ENCODE peak calls at places on chromosomes 2 and 18, in ten cellular contexts. J, S, A, L, N, E, M, C, H and B are unnamed samples.

GRCh38 chr18:3104190-3105054 is 91.5 kb upstream of the LPIN2 start:
- DNase-seq in E (peak; percentile 96), S (no peak), M (peak; percentile 86), A (no peak), N (no peak), J (no peak), C (no peak), H (no peak), L (no peak), B (peak; percentile 65)

GRCh38 chr2:6959751-6960150 is 42.5 kb downstream of the RNF144A start:
- DNase-seq in M (no peak), C (no peak), J (no peak), A (no peak), H (no peak), L (no peak), E (no peak), S (no peak), N (no peak), B (no peak)

GRCh38 chr18:54269924-54270844 is 867 bp downstream of the POLI start:
- DNase-seq in M (peak; percentile 64), H (peak; percentile 56), J (no peak), S (peak; percentile 35), E (peak; percentile 70), N (peak; percentile 71), A (peak; percentile 30), L (peak; percentile 57), C (peak; percentile 47), B (no peak)

GRCh38 chr18:52237551-52237950 is 102.4 kb upstream of the DCC start:
- DNase-seq in J (no peak), E (peak; percentile 91), M (peak; percentile 91), S (no peak), H (no peak), C (no peak), A (no peak), L (no peak), N (no peak), B (no peak)

GRCh38 chr2:23335550-23335949 is 49.4 kb upstream of the KLHL29 start:
- DNase-seq in C (no peak), N (no peak), M (no peak), L (no peak), H (no peak), E (no peak), S (no peak), A (no peak), J (no peak), B (no peak)

GRCh38 chr2:19358242-19359020 is at the start of gene OSR1:
- DNase-seq in N (peak; percentile 92), H (peak; percentile 85), M (peak; percentile 58), S (peak; percentile 53), L (peak; percentile 79), A (peak; percentile 80), C (no peak), J (no peak), E (peak; percentile 29), B (peak; percentile 83)

GRCh38 chr2:124626993-124627392 is 601.9 kb downstream of the CNTNAP5 start:
- DNase-seq in C (no peak), M (no peak), S (no peak), A (no peak), H (no peak), N (no peak), J (no peak), L (no peak), E (no peak), B (no peak)

GRCh38 chr2:161134547-161135518 is 25.4 kb upstream of the TANK start:
- DNase-seq in M (peak; percentile 18), E (peak; percentile 44), J (no peak), C (peak; percentile 25), H (no peak), S (peak; percentile 66), A (no peak), L (peak; percentile 14), N (no peak), B (no peak)

GRCh38 chr2:226063704-226064390 is 664.3 kb downstream of the NYAP2 start:
- DNase-seq in H (no peak), N (no peak), M (peak; percentile 98), C (no peak), L (no peak), E (peak; percentile 97), A (no peak), J (peak; percentile 63), S (no peak), B (no peak)

GRCh38 chr2:173750332-173750731 is 214.8 kb downstream of the SP3 start:
- DNase-seq in J (no peak), A (no peak), S (no peak), E (peak; percentile 16), L (no peak), C (no peak), M (peak; percentile 29), N (no peak), H (no peak), B (no peak)

GRCh38 chr2:144094408-144095151 is 425.3 kb downstream of the ZEB2 start:
- DNase-seq in A (no peak), M (no peak), N (no peak), E (no peak), C (no peak), S (no peak), J (no peak), L (no peak), H (no peak), B (no peak)

GRCh38 chr2:45820048-45820447 is 168.6 kb downstream of the PRKCE start:
- DNase-seq in A (no peak), S (no peak), M (no peak), N (no peak), L (no peak), C (no peak), E (no peak), H (no peak), J (no peak), B (no peak)

GRCh38 chr18:22987547-22988182 is 54.5 kb downstream of the RBBP8 start:
- DNase-seq in N (no peak), H (no peak), E (no peak), M (peak; percentile 14), A (no peak), S (no peak), J (no peak), C (no peak), L (no peak), B (no peak)

GRCh38 chr18:22985250-22985649 is 52.1 kb downstream of the RBBP8 start:
- DNase-seq in J (no peak), E (no peak), S (no peak), C (no peak), A (no peak), H (no peak), N (no peak), M (no peak), L (no peak), B (no peak)

GRCh38 chr18:22980394-22980793 is 47.3 kb downstream of the RBBP8 start:
- DNase-seq in N (no peak), E (no peak), S (no peak), H (no peak), J (no peak), C (no peak), A (no peak), M (no peak), L (no peak), B (no peak)

GRCh38 chr18:22981274-22982133 is 48.4 kb downstream of the RBBP8 start:
- DNase-seq in S (no peak), J (no peak), L (no peak), M (no peak), C (no peak), N (no peak), A (no peak), E (no peak), H (no peak), B (no peak)

DNA sequence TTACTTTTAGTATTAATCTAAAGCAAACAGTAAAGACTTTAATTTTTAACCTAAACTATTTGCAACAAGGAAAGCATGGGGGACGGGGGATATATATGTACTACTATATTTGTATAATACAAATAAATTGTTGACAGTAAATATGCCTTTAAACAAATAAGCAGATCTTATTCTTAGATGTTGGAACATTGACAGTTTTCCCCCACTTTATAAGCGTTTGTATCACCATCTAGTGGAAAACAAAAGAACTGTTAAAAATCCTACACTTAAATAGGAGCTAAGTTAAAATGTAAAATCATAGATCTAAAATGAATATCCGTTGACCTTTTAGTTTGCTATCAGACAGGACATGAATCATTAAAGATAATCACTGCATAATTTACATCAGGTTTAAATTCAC is 50.0 kb downstream of the RBBP8 start:
- DNase-seq in C (no peak), L (no peak), S (peak; percentile 30), N (no peak), H (no peak), E (peak; percentile 52), J (no peak), M (peak; percentile 38), A (peak; percentile 6), B (no peak)
- TF ChIP-seq CTCF in C (peak; percentile 68), L (peak; percentile 26), S (peak; percentile 39), N (peak; percentile 50), H (peak; percentile 25), E (no peak), J (peak; percentile 46), M (peak; percentile 27), A (peak; percentile 54), B (peak; percentile 45)

GRCh38 chr2:172674034-172674967 is 61.3 kb upstream of the RAPGEF4 start:
- DNase-seq in M (no peak), A (no peak), H (peak; percentile 75), C (peak; percentile 66), E (no peak), J (no peak), S (no peak), L (peak; percentile 81), N (peak; percentile 65), B (no peak)
- TF ChIP-seq CTCF in M (peak; percentile 22), A (no peak), H (peak; percentile 69), C (peak; percentile 57), E (peak; percentile 68), J (peak; percentile 68), S (peak; percentile 74), L (peak; percentile 50), N (peak; percentile 60), B (peak; percentile 70)

DNA sequence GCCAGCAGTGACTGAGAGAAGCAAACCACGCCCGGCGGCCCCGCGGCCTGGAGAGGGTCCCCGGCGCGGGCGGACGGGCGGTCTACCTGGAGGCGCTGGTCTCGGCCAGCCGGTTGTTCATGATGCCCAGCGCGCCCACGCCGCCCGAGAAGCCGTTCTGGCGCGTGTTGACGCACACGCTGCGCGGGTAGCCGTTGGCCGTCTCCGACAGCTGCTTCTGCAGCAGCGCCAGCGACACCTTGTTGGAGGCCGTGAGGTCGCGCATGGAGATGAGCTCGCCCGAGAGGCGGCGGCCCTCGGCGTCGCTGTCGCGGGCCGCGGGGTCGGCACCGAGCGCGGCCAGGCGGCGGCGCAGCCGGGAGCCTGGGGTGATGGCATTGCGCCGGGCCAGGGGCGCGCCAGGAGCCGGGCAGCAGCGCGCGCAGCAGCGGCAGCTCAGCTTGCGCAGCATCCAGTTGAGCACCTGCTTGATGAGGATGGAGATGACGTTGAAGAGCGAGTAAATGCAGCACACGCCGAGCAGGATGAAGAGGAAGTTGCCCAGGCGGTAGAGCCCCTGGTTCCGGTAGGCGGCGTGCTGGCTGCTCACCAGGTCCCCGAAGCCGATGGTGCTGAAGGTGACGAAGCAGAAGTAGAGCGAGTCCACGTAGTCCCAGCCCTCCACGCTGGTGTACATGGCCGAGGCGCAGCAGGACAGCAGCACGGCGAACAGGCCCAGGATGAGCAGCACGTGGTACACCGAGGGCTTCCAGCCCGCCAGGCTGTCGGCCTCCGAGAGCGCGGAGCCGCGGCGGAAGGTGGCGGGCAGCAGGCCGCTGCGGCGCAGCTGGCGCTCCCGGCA is 118.1 kb downstream of the MSH2 start:
- DNase-seq in C (peak; percentile 41), E (peak; percentile 49), L (peak; percentile 62), A (peak; percentile 69), H (peak; percentile 78), S (no peak), J (no peak), M (peak; percentile 62), N (no peak), B (no peak)
- TF ChIP-seq CTCF in C (peak; percentile 22), E (peak; percentile 45), L (no peak), A (peak; percentile 62), H (no peak), S (no peak), J (peak; percentile 39), M (peak; percentile 31), N (no peak), B (peak; percentile 21)

GRCh38 chr2:50872543-50872942 is 159.4 kb downstream of the NRXN1 start:
- DNase-seq in A (no peak), C (no peak), E (no peak), L (peak; percentile 14), J (no peak), M (no peak), H (no peak), N (no peak), S (no peak), B (no peak)
- TF ChIP-seq CTCF in A (no peak), C (no peak), E (no peak), L (no peak), J (no peak), M (peak; percentile 10), H (no peak), N (no peak), S (no peak), B (no peak)